ENCODE peak calls at places on chromosomes 16 and 17, in five cellular contexts. P is stomach, M is sigmoid colon, H is lower lobe of right lung, U is colonic mucosa. Q is an unnamed sample.

GRCh38 chr17:75877752-75878173 is 618 bp downstream of the TRIM47 start:
- DNase-seq in M (peak; percentile 88), P (peak; percentile 86), U (peak; percentile 81), H (peak; percentile 86), Q (peak; percentile 84)

GRCh38 chr17:72665841-72666518 is 426.5 kb downstream of the SLC39A11 start:
- DNase-seq in P (no peak), M (peak; percentile 34), H (no peak), U (no peak), Q (no peak)

GRCh38 chr17:45144199-45145034 is 3.9 kb upstream of the HEXIM1 start:
- DNase-seq in P (peak; percentile 54), U (no peak), M (peak; percentile 86), H (peak; percentile 66), Q (peak; percentile 75)

GRCh38 chr17:81931557-81932332 is 4.2 kb upstream of the MAFG start:
- DNase-seq in P (no peak), H (no peak), U (no peak), M (no peak), Q (peak; percentile 46)

GRCh38 chr17:80839401-80839800 is 152.2 kb upstream of the CHMP6 start:
- DNase-seq in P (no peak), U (no peak), H (peak; percentile 24), M (no peak), Q (no peak)

GRCh38 chr17:66715745-66716156 is 119.2 kb upstream of the CACNG5 start:
- DNase-seq in U (peak; percentile 46), P (no peak), M (no peak), H (no peak), Q (no peak)

GRCh38 chr17:30290696-30291570 is 811 bp downstream of the BLMH start:
- DNase-seq in U (peak; percentile 72), H (peak; percentile 62), M (peak; percentile 68), P (peak; percentile 50), Q (peak; percentile 81)

GRCh38 chr16:57314161-57314785 is 29.8 kb upstream of the PLLP start:
- DNase-seq in M (peak; percentile 53), H (no peak), P (peak; percentile 57), U (no peak), Q (no peak)

GRCh38 chr16:53821957-53822625 is 118.1 kb downstream of the FTO start:
- DNase-seq in P (no peak), U (no peak), M (no peak), H (no peak), Q (no peak)

GRCh38 chr16:3610698-3611144 is 685 bp downstream of the SLX4 start:
- DNase-seq in M (no peak), U (no peak), H (no peak), P (no peak), Q (no peak)

GRCh38 chr16:67470314-67470713 is 10.6 kb downstream of the ATP6V0D1 start:
- DNase-seq in P (peak; percentile 91), H (peak; percentile 87), M (peak; percentile 86), U (peak; percentile 32), Q (peak; percentile 85)

GRCh38 chr16:27980919-27981670 is 82.4 kb downstream of the GSG1L start:
- DNase-seq in P (no peak), M (no peak), H (no peak), U (no peak), Q (peak; percentile 44)

GRCh38 chr16:74030000-74030399 is 266.6 kb upstream of the PSMD7 start:
- DNase-seq in H (no peak), P (no peak), U (peak; percentile 81), M (no peak), Q (no peak)

GRCh38 chr17:57501016-57501415 is 244.1 kb downstream of the CCDC182 start:
- DNase-seq in M (no peak), P (no peak), U (no peak), H (no peak), Q (no peak)

GRCh38 chr16:30335598-30336474 is 19.3 kb downstream of the CD2BP2 start:
- DNase-seq in U (peak; percentile 34), P (no peak), M (peak; percentile 70), H (no peak), Q (peak; percentile 69)

GRCh38 chr17:50165466-50165865 is 339 bp upstream of the SGCA start:
- DNase-seq in U (no peak), H (no peak), M (no peak), P (no peak), Q (no peak)

GRCh38 chr17:50164697-50164988 is 1.2 kb upstream of the SGCA start:
- DNase-seq in U (no peak), H (no peak), M (no peak), P (no peak), Q (no peak)

GRCh38 chr17:50165867-50166517 is at the start of gene SGCA:
- DNase-seq in U (no peak), H (no peak), P (no peak), M (no peak), Q (peak; percentile 83)

GRCh38 chr17:50163846-50164696 is 1.7 kb upstream of the SGCA start:
- DNase-seq in M (no peak), H (no peak), U (no peak), P (no peak), Q (peak; percentile 73)

GRCh38 chr17:50165066-50165465 is 739 bp upstream of the SGCA start:
- DNase-seq in U (no peak), M (no peak), H (no peak), P (no peak), Q (no peak)
- H3K27ac ChIP-seq in U (no peak overlapping the region), M (peak overlapping the region; percentile 89), H (peak overlapping the region; percentile 49), P (no peak overlapping the region), Q (peak overlapping the region; percentile 72)

DNA sequence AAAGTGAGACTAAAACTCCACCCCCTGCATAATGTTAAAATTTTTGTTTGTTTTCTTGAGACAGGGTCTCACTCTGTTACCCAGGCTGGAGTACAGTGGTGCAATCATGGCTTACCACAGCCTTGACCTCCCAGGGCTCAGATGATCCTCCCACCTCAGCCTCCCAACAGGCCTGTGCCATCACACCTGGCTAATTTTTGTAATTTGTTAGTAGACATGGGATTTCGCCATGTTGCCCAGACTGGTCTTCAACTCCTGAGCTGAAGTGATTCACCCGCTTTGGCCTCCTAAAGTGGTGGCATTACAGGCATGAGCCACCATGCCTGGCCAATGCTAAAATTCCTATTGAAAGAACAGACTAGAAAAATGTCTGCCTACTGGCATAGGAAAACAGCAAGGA is 103.8 kb downstream of the TRIM37 start:
- DNase-seq in H (no peak), P (no peak), M (no peak), U (no peak), Q (no peak)
- H3K4me1 ChIP-seq in H (peaks cover 14% of the 10 kb centered on the region), P (peaks cover 25% of the 10 kb centered on the region), M (no peaks in the 10 kb centered on the region), U (no peaks in the 10 kb centered on the region), Q (no peaks in the 10 kb centered on the region)

DNA sequence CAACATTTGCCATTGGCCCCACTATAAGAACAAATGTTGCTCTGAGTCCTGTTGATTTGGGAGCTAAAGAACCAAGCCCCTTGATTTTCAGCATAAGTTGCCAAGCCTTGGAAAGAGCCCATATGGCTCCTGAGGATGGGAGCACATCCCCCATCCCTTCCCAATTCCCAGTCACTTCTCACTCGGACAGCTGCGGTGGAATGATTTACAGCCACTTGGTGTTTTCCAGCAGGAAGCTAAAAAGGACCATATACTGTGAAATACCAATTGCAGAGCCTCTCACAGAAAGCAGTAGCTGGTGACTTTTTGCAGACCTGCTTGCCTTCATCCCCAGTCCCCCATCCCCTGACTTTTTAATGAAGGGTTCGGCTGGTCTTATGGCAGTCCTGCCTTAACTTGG is 524.6 kb downstream of the GRIN2A start:
- DNase-seq in M (no peak), H (no peak), U (no peak), P (no peak), Q (no peak)
- H3K27ac ChIP-seq in M (no peak overlapping the region), H (no peak overlapping the region), U (no peak overlapping the region), P (no peak overlapping the region), Q (no peak overlapping the region)

GRCh38 chr16:82046941-82047340 is 11.9 kb downstream of the HSD17B2 start:
- DNase-seq in M (no peak), U (no peak), P (no peak), H (no peak), Q (no peak)

GRCh38 chr16:82047374-82047773 is 12.3 kb downstream of the HSD17B2 start:
- DNase-seq in U (no peak), P (no peak), H (no peak), M (no peak), Q (no peak)

GRCh38 chr16:82047787-82048186 is 12.7 kb downstream of the HSD17B2 start:
- DNase-seq in U (no peak), P (no peak), M (no peak), H (no peak), Q (no peak)

GRCh38 chr16:82045471-82046178 is 10.6 kb downstream of the HSD17B2 start:
- DNase-seq in P (no peak), M (no peak), U (no peak), H (no peak), Q (no peak)

DNA sequence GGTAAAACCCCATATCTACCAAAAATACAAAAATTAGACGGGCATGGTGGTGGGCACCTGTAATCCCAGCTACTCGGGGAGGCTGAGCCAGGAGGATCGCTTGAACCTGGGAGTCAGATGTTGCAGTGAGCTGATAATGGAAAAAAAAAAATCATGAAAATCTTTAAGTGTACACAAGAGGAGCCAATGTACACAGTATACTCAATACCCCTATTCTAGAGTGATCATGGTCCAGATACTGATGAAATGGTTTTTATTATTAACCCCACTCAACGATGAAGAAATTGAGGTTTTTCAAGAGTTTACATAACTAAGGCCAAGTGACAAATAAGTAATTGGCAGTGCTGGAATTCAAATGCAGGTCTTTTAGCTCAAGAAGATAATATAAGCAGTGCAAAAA is 11.5 kb downstream of the HSD17B2 start:
- DNase-seq in U (no peak), P (no peak), M (no peak), H (no peak), Q (no peak)
- H3K4me1 ChIP-seq in U (no peaks in the 10 kb centered on the region), P (peaks cover 26% of the 10 kb centered on the region), M (no peaks in the 10 kb centered on the region), H (peaks cover 13% of the 10 kb centered on the region), Q (no peaks in the 10 kb centered on the region)

GRCh38 chr17:59848385-59848668 is 44.4 kb downstream of the TUBD1 start:
- DNase-seq in P (peak; percentile 26), H (no peak), U (peak; percentile 35), M (no peak), Q (no peak)
- H3K27ac ChIP-seq in P (peak overlapping the region; percentile 100), H (peak overlapping the region; percentile 84), U (peak overlapping the region; percentile 100), M (peak overlapping the region; percentile 64), Q (no peak overlapping the region)

DNA sequence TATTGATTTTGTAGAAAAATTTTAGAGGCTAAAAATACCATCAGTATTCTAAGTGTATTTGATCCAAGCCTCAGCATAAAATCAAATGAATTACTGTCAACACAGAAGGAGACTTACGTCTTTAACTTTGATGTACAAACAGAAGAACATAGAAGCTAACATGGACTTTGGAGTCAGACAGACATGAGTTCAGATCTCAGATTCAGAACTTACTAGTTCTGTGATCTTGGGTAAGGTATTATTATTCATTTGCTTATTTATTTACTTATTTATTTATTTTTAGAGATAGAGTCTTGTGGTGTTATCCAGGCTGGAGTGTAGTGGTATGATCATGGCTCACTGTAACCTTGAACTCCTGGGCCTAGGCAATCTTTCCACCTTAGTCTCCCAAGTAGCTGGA is 4.0 kb upstream of the SLFN12L start:
- DNase-seq in H (no peak), P (no peak), U (no peak), M (no peak), Q (no peak)
- H3K4me1 ChIP-seq in H (peaks cover 54% of the 10 kb centered on the region), P (peaks cover 40% of the 10 kb centered on the region), U (no peaks in the 10 kb centered on the region), M (no peaks in the 10 kb centered on the region), Q (peaks cover 3% of the 10 kb centered on the region)

GRCh38 chr16:84229421-84229820 is 10.4 kb downstream of the KCNG4 start:
- DNase-seq in P (no peak), U (no peak), H (no peak), M (no peak), Q (no peak)

GRCh38 chr16:84226026-84226425 is 13.8 kb downstream of the KCNG4 start:
- DNase-seq in M (no peak), H (no peak), P (no peak), U (no peak), Q (no peak)

GRCh38 chr16:84227548-84227947 is 12.3 kb downstream of the KCNG4 start:
- DNase-seq in P (no peak), M (no peak), U (no peak), H (no peak), Q (no peak)

GRCh38 chr16:84225571-84225970 is 14.2 kb downstream of the KCNG4 start:
- DNase-seq in M (no peak), H (no peak), P (no peak), U (no peak), Q (no peak)

GRCh38 chr16:84228321-84228838 is 11.4 kb downstream of the KCNG4 start:
- DNase-seq in M (peak; percentile 83), U (peak; percentile 23), P (no peak), H (peak; percentile 58), Q (peak; percentile 95)
- H3K27ac ChIP-seq in M (no peak overlapping the region), U (no peak overlapping the region), P (no peak overlapping the region), H (no peak overlapping the region), Q (no peak overlapping the region)

Q was measured in aorta.